ENCODE peak calls at places on chromosomes 12 and 14, in seven cellular contexts. H is mesendoderm, I is trophoblast cell, O is neuronal stem cell, R is H9, U is IMR-90, Q is mesenchymal stem cell. J is an unnamed sample.
A peak's percentile ranks its signal among the peaks of the same experiment; 100 is the strongest.

GRCh38 chr14:24913746-24914145 is 136.2 kb downstream of the STXBP6 start:
- DNase-seq in H (no peak), I (no peak), O (no peak), R (no peak), U (no peak), Q (no peak), J (no peak)

GRCh38 chr12:13964666-13965065 is 16.7 kb downstream of the GRIN2B start:
- DNase-seq in H (no peak), I (no peak), O (no peak), R (peak; percentile 54), U (no peak), Q (no peak), J (no peak)

GRCh38 chr14:91338369-91338768 is 79.3 kb downstream of the CCDC88C start:
- DNase-seq in H (no peak), I (no peak), O (no peak), R (no peak), U (no peak), Q (no peak), J (no peak)

GRCh38 chr12:94941440-94941862 is 62.0 kb downstream of the NDUFA12 start:
- DNase-seq in H (no peak), I (peak; percentile 73), O (no peak), R (no peak), U (peak; percentile 79), Q (peak; percentile 92), J (no peak)

GRCh38 chr12:26292596-26292995 is 97.2 kb downstream of the SSPN start:
- DNase-seq in H (no peak), I (no peak), O (no peak), R (no peak), U (no peak), Q (no peak), J (no peak)

GRCh38 chr14:72528059-72528950 is 365.6 kb downstream of the DPF3 start:
- DNase-seq in H (no peak), I (no peak), O (no peak), R (no peak), U (peak; percentile 67), Q (no peak), J (no peak)

GRCh38 chr14:71321556-71322315 is 414.5 kb downstream of the PCNX1 start:
- DNase-seq in H (peak; percentile 90), I (peak; percentile 72), O (peak; percentile 44), R (peak; percentile 39), U (peak; percentile 63), Q (peak; percentile 54), J (no peak)

GRCh38 chr12:131137009-131137835 is 183.5 kb downstream of the ADGRD1 start:
- DNase-seq in H (no peak), I (no peak), O (no peak), R (peak; percentile 26), U (no peak), Q (no peak), J (no peak)

GRCh38 chr12:115542656-115543055 is 734.8 kb downstream of the MED13L start:
- DNase-seq in H (no peak), I (no peak), O (no peak), R (no peak), U (no peak), Q (no peak), J (no peak)

DNA sequence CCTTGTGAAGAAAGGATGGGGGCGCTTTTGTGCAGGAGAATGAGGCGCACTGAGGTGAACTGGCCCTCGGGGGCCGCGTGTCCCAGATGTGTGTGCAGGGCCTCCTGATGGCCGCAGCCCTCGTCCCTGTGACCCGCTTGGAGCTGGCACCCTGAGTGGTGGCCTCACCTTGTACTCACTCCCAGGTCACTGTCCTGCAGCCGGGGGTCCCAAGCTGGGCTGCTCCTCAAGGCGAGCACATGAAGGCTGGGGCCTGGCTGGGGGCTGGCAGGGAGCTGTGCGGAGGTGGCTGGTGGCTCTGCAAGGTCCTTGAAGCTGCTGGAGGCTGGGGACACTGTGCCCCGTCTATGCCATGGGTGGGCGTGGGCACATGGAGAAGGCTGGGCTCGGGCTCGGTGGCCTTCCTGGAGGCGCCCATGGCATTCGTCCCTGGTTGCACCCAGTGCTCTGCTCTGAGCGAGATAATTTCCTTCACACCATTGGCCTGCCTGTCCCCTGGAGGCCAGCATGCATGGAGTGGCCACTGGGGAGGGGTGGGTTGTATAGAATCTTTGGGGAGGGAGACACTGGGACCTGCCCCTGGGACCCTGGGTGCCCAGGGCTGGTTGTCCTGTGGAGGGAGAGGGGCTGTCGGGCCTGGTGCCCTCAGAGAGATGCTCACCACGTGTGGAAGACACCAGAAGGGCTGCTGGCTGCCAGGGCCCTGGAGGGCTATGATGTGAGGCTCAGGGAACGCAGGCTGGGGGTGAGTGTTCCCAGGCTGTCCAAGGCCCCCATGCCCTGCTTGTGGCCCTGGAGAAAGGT is 79.3 kb downstream of the TMEM121 start:
- DNase-seq in H (no peak), I (no peak), O (no peak), R (no peak), U (no peak), Q (no peak), J (no peak)
- H3K79me1 ChIP-seq in H (no peaks in the 10 kb centered on the region), I (no peaks in the 10 kb centered on the region), O (peaks cover 2% of the 10 kb centered on the region), R (no peaks in the 10 kb centered on the region), U (no peaks in the 10 kb centered on the region), Q (no peaks in the 10 kb centered on the region), J (no peaks in the 10 kb centered on the region)

GRCh38 chr14:51460051-51460450 is 191.7 kb upstream of the FRMD6 start:
- DNase-seq in H (no peak), I (no peak), O (no peak), R (no peak), U (peak; percentile 70), Q (no peak), J (no peak)
- H3K79me1 ChIP-seq in H (no peaks in the 10 kb centered on the region), I (peaks cover 2% of the 10 kb centered on the region), O (no peaks in the 10 kb centered on the region), R (no peaks in the 10 kb centered on the region), U (peaks cover 6% of the 10 kb centered on the region), Q (no peaks in the 10 kb centered on the region), J (no peaks in the 10 kb centered on the region)

GRCh38 chr12:108065061-108065460 is 64.0 kb upstream of the WSCD2 start:
- DNase-seq in H (no peak), I (no peak), O (no peak), R (no peak), U (no peak), Q (no peak), J (no peak)
- H3K79me1 ChIP-seq in H (no peaks in the 10 kb centered on the region), I (no peaks in the 10 kb centered on the region), O (no peaks in the 10 kb centered on the region), R (no peaks in the 10 kb centered on the region), U (no peaks in the 10 kb centered on the region), Q (no peaks in the 10 kb centered on the region), J (no peaks in the 10 kb centered on the region)

GRCh38 chr14:83042858-83043257 is 1509.2 kb upstream of the SEL1L start:
- DNase-seq in H (no peak), I (no peak), O (no peak), R (no peak), U (no peak), Q (no peak), J (no peak)
- H3K79me1 ChIP-seq in H (no peaks in the 10 kb centered on the region), I (no peaks in the 10 kb centered on the region), O (no peaks in the 10 kb centered on the region), R (no peaks in the 10 kb centered on the region), U (no peaks in the 10 kb centered on the region), Q (no peaks in the 10 kb centered on the region), J (no peaks in the 10 kb centered on the region)

GRCh38 chr12:97659117-97659880 is 196.7 kb downstream of the RMST start:
- DNase-seq in H (no peak), I (no peak), O (no peak), R (no peak), U (no peak), Q (no peak), J (no peak)
- H3K79me1 ChIP-seq in H (no peaks in the 10 kb centered on the region), I (no peaks in the 10 kb centered on the region), O (no peaks in the 10 kb centered on the region), R (no peaks in the 10 kb centered on the region), U (no peaks in the 10 kb centered on the region), Q (no peaks in the 10 kb centered on the region), J (no peaks in the 10 kb centered on the region)

DNA sequence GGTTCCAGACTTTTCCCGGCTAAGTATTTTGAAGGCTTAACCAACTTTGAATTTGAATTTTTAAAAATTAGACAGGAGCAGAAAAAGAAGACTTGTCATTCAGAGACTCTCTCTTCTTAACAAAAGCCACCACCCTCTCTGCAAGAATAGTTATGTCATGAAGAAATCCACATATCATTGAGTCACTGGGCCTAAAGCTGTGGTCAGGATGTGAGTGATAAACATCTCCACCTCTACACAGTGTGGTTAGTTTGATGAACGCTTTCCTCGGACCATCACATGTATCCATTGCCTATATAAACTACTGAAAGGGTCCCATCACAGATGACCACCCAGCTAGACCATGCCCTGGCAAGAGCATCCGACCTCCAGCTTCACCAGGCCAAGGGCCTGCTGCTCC is 226.1 kb downstream of the KSR2 start:
- DNase-seq in H (no peak), I (no peak), O (no peak), R (no peak), U (no peak), Q (peak; percentile 68), J (no peak)
- H3K79me1 ChIP-seq in H (no peaks in the 10 kb centered on the region), I (no peaks in the 10 kb centered on the region), O (no peaks in the 10 kb centered on the region), R (no peaks in the 10 kb centered on the region), U (no peaks in the 10 kb centered on the region), Q (no peaks in the 10 kb centered on the region), J (no peaks in the 10 kb centered on the region)

GRCh38 chr12:108117163-108117849 is 11.8 kb upstream of the WSCD2 start:
- DNase-seq in H (peak; percentile 75), I (no peak), O (no peak), R (peak; percentile 62), U (no peak), Q (no peak), J (no peak)
- H3K79me1 ChIP-seq in H (no peaks in the 10 kb centered on the region), I (peaks cover 9% of the 10 kb centered on the region), O (no peaks in the 10 kb centered on the region), R (no peaks in the 10 kb centered on the region), U (no peaks in the 10 kb centered on the region), Q (no peaks in the 10 kb centered on the region), J (no peaks in the 10 kb centered on the region)

DNA sequence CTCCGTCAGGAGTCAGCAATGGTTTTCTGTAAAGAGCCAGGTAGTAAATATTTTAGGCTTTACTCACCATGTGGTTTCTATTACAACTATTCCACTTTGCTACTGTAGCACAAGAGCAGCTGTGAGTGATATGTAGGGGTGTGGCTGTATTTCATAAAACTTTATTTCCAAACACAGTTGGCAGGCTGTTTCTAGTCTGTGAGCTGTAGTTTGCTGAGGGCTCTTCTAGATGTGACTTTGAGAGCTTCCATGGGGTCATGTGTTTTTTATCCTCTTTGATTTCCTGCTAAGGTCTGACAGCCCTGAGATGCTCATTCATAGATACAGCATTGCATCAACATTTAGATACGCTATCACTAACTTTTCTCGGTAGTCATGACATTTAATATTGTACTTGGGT is 231.0 kb upstream of the DCN start:
- DNase-seq in H (peak; percentile 47), I (peak; percentile 49), O (no peak), R (no peak), U (no peak), Q (peak; percentile 21), J (no peak)
- H3K79me1 ChIP-seq in H (no peaks in the 10 kb centered on the region), I (no peaks in the 10 kb centered on the region), O (no peaks in the 10 kb centered on the region), R (no peaks in the 10 kb centered on the region), U (no peaks in the 10 kb centered on the region), Q (no peaks in the 10 kb centered on the region), J (no peaks in the 10 kb centered on the region)

J was measured in H1.